ENCODE peak calls at places on chromosomes 7 and 10, in four cellular contexts. Q is heart right ventricle, U is HL-60, P is tibial artery. L is an unnamed sample.

GRCh38 chr10:86023931-86024554 is 342.6 kb downstream of the GRID1 start:
- DNase-seq in Q (no peak), U (no peak), P (no peak), L (peak)

GRCh38 chr10:119655566-119656001 is 4.4 kb downstream of the BAG3 start:
- DNase-seq in Q (peak), U (no peak), P (peak), L (peak)

GRCh38 chr7:27188666-27189559 is 3.9 kb upstream of the HOXA11 start:
- DNase-seq in Q (no peak), U (no peak), P (peak), L (no peak)

GRCh38 chr10:70160798-70161197 is 9.5 kb downstream of the SAR1A start:
- DNase-seq in Q (no peak), U (no peak), P (no peak), L (no peak)

GRCh38 chr7:30984359-30985107 is 20.8 kb downstream of the GHRHR start:
- DNase-seq in Q (no peak), U (no peak), P (peak), L (no peak)

GRCh38 chr10:22251751-22252285 is 34.0 kb upstream of the EBLN1 start:
- DNase-seq in Q (peak), U (peak), P (peak), L (peak)

GRCh38 chr10:27446091-27446918 is 57.8 kb upstream of the RAB18 start:
- DNase-seq in Q (no peak), U (no peak), P (no peak), L (no peak)

GRCh38 chr7:44062180-44062902 is 3.0 kb downstream of the PGAM2 start:
- DNase-seq in Q (no peak), U (no peak), P (peak), L (no peak)

GRCh38 chr7:155804897-155805825 is 7.1 kb downstream of the SHH start:
- DNase-seq in Q (peak), U (peak), P (no peak), L (no peak)

GRCh38 chr7:55369427-55369826 is 4.3 kb downstream of the LANCL2 start:
- DNase-seq in Q (no peak), U (no peak), P (no peak), L (no peak)

GRCh38 chr7:17774248-17774647 is 166.0 kb downstream of the SNX13 start:
- DNase-seq in Q (no peak), U (peak), P (no peak), L (no peak)

GRCh38 chr10:119190353-119190752 is 11.7 kb upstream of the PRDX3 start:
- DNase-seq in Q (no peak), U (no peak), P (no peak), L (no peak)

GRCh38 chr7:44678096-44678467 is 70.6 kb upstream of the ZMIZ2 start:
- DNase-seq in Q (no peak), U (no peak), P (peak), L (no peak)

GRCh38 chr7:19333706-19334105 is 188.5 kb upstream of the FERD3L start:
- DNase-seq in Q (no peak), U (no peak), P (no peak), L (no peak)

GRCh38 chr10:70323697-70324340 is 40.0 kb upstream of the NPFFR1 start:
- DNase-seq in Q (no peak), U (no peak), P (peak), L (no peak)

GRCh38 chr7:44103566-44103940 is 592 bp upstream of the AEBP1 start:
- DNase-seq in Q (no peak), U (no peak), P (no peak), L (no peak)

GRCh38 chr10:78362406-78363022 is 328.9 kb downstream of the RPS24 start:
- DNase-seq in Q (peak), U (peak), P (no peak), L (peak)

GRCh38 chr10:126387931-126388911 is at the start of gene ADAM12:
- DNase-seq in Q (peak), U (no peak), P (no peak), L (no peak)

GRCh38 chr10:69692891-69693290 is 62.8 kb downstream of the FAM241B start:
- DNase-seq in Q (no peak), U (no peak), P (no peak), L (no peak)

GRCh38 chr10:61752111-61753011 is 89.6 kb downstream of the CABCOCO1 start:
- DNase-seq in Q (no peak), U (no peak), P (no peak), L (no peak)

GRCh38 chr10:58107506-58107905 is 160.2 kb downstream of the IPMK start:
- DNase-seq in Q (no peak), U (no peak), P (no peak), L (no peak)

GRCh38 chr10:61939575-61940301 is 38.2 kb downstream of the ARID5B start:
- DNase-seq in Q (no peak), U (no peak), P (no peak), L (no peak)

GRCh38 chr7:2717293-2717904 is 29.4 kb downstream of the AMZ1 start:
- DNase-seq in Q (no peak), U (no peak), P (peak), L (no peak)

GRCh38 chr7:46752881-46753366 is 829.0 kb downstream of the TNS3 start:
- DNase-seq in Q (no peak), U (no peak), P (no peak), L (no peak)

GRCh38 chr7:150520145-150520544 is 5.5 kb downstream of the GIMAP7 start:
- DNase-seq in Q (no peak), U (no peak), P (no peak), L (no peak)

GRCh38 chr10:70662362-70663220 is 9.7 kb upstream of the ADAMTS14 start:
- DNase-seq in Q (no peak), U (no peak), P (peak), L (no peak)

GRCh38 chr7:157616426-157616825 is 279.6 kb downstream of the DNAJB6 start:
- DNase-seq in Q (no peak), U (no peak), P (no peak), L (no peak)

GRCh38 chr10:16673443-16673842 is 143.8 kb downstream of the RSU1 start:
- DNase-seq in Q (no peak), U (no peak), P (no peak), L (no peak)

GRCh38 chr10:34960983-34961382 is 129.2 kb downstream of the CUL2 start:
- DNase-seq in Q (peak), U (no peak), P (no peak), L (no peak)
- TF ChIP-seq CTCF in Q (peak), U (no peak), P (no peak), L (peak)

GRCh38 chr10:124534231-124534798 is 72.7 kb downstream of the LHPP start:
- DNase-seq in Q (no peak), U (no peak), P (peak), L (no peak)

GRCh38 chr10:124533266-124533665 is 71.6 kb downstream of the LHPP start:
- DNase-seq in Q (no peak), U (no peak), P (no peak), L (no peak)

GRCh38 chr10:124535731-124536495 is 74.3 kb downstream of the LHPP start:
- DNase-seq in Q (no peak), U (no peak), P (no peak), L (no peak)

GRCh38 chr10:124536496-124537050 is 75.0 kb downstream of the LHPP start:
- DNase-seq in Q (no peak), U (no peak), P (no peak), L (no peak)

GRCh38 chr10:124534821-124535601 is 73.4 kb downstream of the LHPP start:
- DNase-seq in Q (no peak), U (no peak), P (no peak), L (peak)
- TF ChIP-seq CTCF in Q (no peak), U (no peak), P (no peak), L (no peak)

GRCh38 chr10:28644647-28645046 is 32.7 kb upstream of the BAMBI start:
- DNase-seq in Q (no peak), U (no peak), P (no peak), L (no peak)
- TF ChIP-seq CTCF in Q (no peak), U (no peak), P (no peak), L (no peak)

DNA sequence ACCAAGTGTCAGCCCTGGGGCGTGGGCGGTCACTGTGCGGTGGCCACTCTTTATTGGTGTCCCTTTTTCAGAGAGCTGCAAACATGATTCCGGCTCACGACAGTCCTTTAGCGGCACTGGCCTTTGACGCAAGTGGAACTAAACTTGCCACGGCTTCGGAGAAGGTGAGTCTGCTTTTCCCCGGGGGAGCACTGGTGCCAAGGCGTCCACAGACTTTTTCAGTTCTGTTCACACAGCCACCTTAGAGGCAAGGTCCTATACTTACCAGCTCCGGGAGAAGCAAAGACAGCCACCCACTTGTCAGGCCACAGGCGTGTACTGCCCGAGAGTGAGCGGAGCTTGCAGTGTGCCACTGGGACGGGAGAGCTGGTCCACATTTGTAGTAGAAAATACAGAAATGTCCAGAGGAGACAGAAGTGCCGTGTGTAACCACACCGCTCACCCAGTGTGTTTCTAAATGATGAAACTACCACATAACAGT is 27.9 kb downstream of the WIPI2 start:
- DNase-seq in Q (no peak), U (no peak), P (peak), L (no peak)
- TF ChIP-seq CTCF in Q (no peak), U (no peak), P (no peak), L (no peak)

DNA sequence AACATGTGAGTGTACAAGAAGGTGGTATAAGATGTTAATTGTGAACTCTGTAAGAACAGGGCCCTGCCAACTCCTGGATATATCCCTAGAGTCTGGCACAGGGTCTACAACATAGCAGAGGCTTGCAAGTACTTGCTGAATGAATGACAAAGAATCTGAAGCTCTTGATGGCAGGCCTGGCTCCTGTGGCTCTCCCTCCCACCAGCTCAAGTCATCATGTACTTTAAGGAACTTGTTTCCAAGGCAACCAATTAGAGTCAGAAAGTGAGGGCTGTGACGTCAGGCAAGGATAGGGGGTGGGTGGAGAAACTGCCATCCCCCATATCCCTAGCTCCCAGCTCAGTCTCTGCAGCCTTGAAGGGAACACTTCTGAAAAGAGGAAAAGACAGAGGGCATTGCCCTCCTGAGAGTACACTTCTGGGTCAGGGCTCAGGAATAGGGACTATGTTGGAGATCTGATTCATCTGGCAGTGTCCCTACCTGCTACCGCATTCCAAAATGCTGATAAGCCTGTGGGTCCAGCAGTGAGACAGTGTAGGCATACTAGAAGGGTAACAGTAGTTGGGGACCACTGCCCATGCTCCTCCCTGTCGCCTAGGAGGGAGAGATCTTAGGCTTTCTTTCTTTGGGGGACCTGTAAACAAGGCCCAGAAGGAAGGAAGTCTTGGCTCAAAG is 34.6 kb upstream of the BTRC start:
- DNase-seq in Q (no peak), U (no peak), P (no peak), L (no peak)
- TF ChIP-seq CTCF in Q (no peak), U (no peak), P (no peak), L (no peak)